ENCODE peak calls at places on chromosomes 3 and 15, in five cellular contexts. One of them, this sample, is unnamed.

GRCh38 chr3:157119369-157119951 is 40.5 kb downstream of the CCNL1 start:
- DNase-seq in CD8-positive, alpha-beta T cell: no peak
- DNase-seq in omental fat pad: no peak
- DNase-seq in activated CD8-positive, alpha-beta T cell treated with anti-CD3 and anti-CD28 coated beads for 36 hours: peak
- DNase-seq in mucosa of descending colon: peak
- DNase-seq in this sample: no peak

GRCh38 chr3:143035466-143036214 is 34.3 kb downstream of the U2SURP start:
- DNase-seq in CD8-positive, alpha-beta T cell: no peak
- DNase-seq in omental fat pad: no peak
- DNase-seq in activated CD8-positive, alpha-beta T cell treated with anti-CD3 and anti-CD28 coated beads for 36 hours: no peak
- DNase-seq in mucosa of descending colon: no peak
- DNase-seq in this sample: no peak

GRCh38 chr3:114846252-114846651 is 300.8 kb downstream of the ZBTB20 start:
- DNase-seq in CD8-positive, alpha-beta T cell: no peak
- DNase-seq in omental fat pad: no peak
- DNase-seq in activated CD8-positive, alpha-beta T cell treated with anti-CD3 and anti-CD28 coated beads for 36 hours: no peak
- DNase-seq in mucosa of descending colon: no peak
- DNase-seq in this sample: no peak

GRCh38 chr15:80838012-80838411 is 58.8 kb downstream of the CEMIP start:
- DNase-seq in CD8-positive, alpha-beta T cell: no peak
- DNase-seq in omental fat pad: no peak
- DNase-seq in activated CD8-positive, alpha-beta T cell treated with anti-CD3 and anti-CD28 coated beads for 36 hours: no peak
- DNase-seq in mucosa of descending colon: no peak
- DNase-seq in this sample: no peak

GRCh38 chr15:51561271-51561670 is 61.3 kb downstream of the DMXL2 start:
- DNase-seq in CD8-positive, alpha-beta T cell: no peak
- DNase-seq in omental fat pad: no peak
- DNase-seq in activated CD8-positive, alpha-beta T cell treated with anti-CD3 and anti-CD28 coated beads for 36 hours: no peak
- DNase-seq in mucosa of descending colon: no peak
- DNase-seq in this sample: no peak

GRCh38 chr15:31235298-31236183 is 91.1 kb upstream of the KLF13 start:
- DNase-seq in CD8-positive, alpha-beta T cell: no peak
- DNase-seq in omental fat pad: peak
- DNase-seq in activated CD8-positive, alpha-beta T cell treated with anti-CD3 and anti-CD28 coated beads for 36 hours: no peak
- DNase-seq in mucosa of descending colon: peak
- DNase-seq in this sample: no peak

GRCh38 chr3:32398531-32398930 is 6.9 kb downstream of the CMTM7 start:
- DNase-seq in CD8-positive, alpha-beta T cell: no peak
- DNase-seq in omental fat pad: no peak
- DNase-seq in activated CD8-positive, alpha-beta T cell treated with anti-CD3 and anti-CD28 coated beads for 36 hours: no peak
- DNase-seq in mucosa of descending colon: no peak
- DNase-seq in this sample: no peak

GRCh38 chr3:11784962-11785361 is 61.7 kb downstream of the TAMM41 start:
- DNase-seq in CD8-positive, alpha-beta T cell: no peak
- DNase-seq in omental fat pad: no peak
- DNase-seq in activated CD8-positive, alpha-beta T cell treated with anti-CD3 and anti-CD28 coated beads for 36 hours: peak
- DNase-seq in mucosa of descending colon: no peak
- DNase-seq in this sample: no peak

GRCh38 chr3:183526838-183527420 is 28.6 kb downstream of the KLHL6 start:
- DNase-seq in CD8-positive, alpha-beta T cell: no peak
- DNase-seq in omental fat pad: no peak
- DNase-seq in activated CD8-positive, alpha-beta T cell treated with anti-CD3 and anti-CD28 coated beads for 36 hours: no peak
- DNase-seq in mucosa of descending colon: no peak
- DNase-seq in this sample: no peak
- TF ChIP-seq CTCF in CD8-positive, alpha-beta T cell: no peak
- TF ChIP-seq CTCF in omental fat pad: no peak
- TF ChIP-seq CTCF in activated CD8-positive, alpha-beta T cell treated with anti-CD3 and anti-CD28 coated beads for 36 hours: no peak
- TF ChIP-seq CTCF in mucosa of descending colon: no peak
- TF ChIP-seq CTCF in this sample: no peak

GRCh38 chr3:103794656-103795055 is 1359.8 kb downstream of the ZPLD1 start:
- DNase-seq in CD8-positive, alpha-beta T cell: no peak
- DNase-seq in omental fat pad: no peak
- DNase-seq in activated CD8-positive, alpha-beta T cell treated with anti-CD3 and anti-CD28 coated beads for 36 hours: no peak
- DNase-seq in mucosa of descending colon: no peak
- DNase-seq in this sample: no peak
- TF ChIP-seq CTCF in CD8-positive, alpha-beta T cell: no peak
- TF ChIP-seq CTCF in omental fat pad: no peak
- TF ChIP-seq CTCF in activated CD8-positive, alpha-beta T cell treated with anti-CD3 and anti-CD28 coated beads for 36 hours: no peak
- TF ChIP-seq CTCF in mucosa of descending colon: no peak
- TF ChIP-seq CTCF in this sample: no peak

GRCh38 chr3:16897254-16897926 is 12.6 kb downstream of the PLCL2 start:
- DNase-seq in CD8-positive, alpha-beta T cell: no peak
- DNase-seq in omental fat pad: no peak
- DNase-seq in activated CD8-positive, alpha-beta T cell treated with anti-CD3 and anti-CD28 coated beads for 36 hours: peak
- DNase-seq in mucosa of descending colon: peak
- DNase-seq in this sample: peak

GRCh38 chr3:16898595-16899395 is 14.0 kb downstream of the PLCL2 start:
- DNase-seq in CD8-positive, alpha-beta T cell: no peak
- DNase-seq in omental fat pad: no peak
- DNase-seq in activated CD8-positive, alpha-beta T cell treated with anti-CD3 and anti-CD28 coated beads for 36 hours: peak
- DNase-seq in mucosa of descending colon: no peak
- DNase-seq in this sample: no peak

GRCh38 chr3:16899919-16900318 is 15.2 kb downstream of the PLCL2 start:
- DNase-seq in CD8-positive, alpha-beta T cell: no peak
- DNase-seq in omental fat pad: no peak
- DNase-seq in activated CD8-positive, alpha-beta T cell treated with anti-CD3 and anti-CD28 coated beads for 36 hours: no peak
- DNase-seq in mucosa of descending colon: no peak
- DNase-seq in this sample: no peak

GRCh38 chr3:16896820-16897219 is 12.1 kb downstream of the PLCL2 start:
- DNase-seq in CD8-positive, alpha-beta T cell: no peak
- DNase-seq in omental fat pad: no peak
- DNase-seq in activated CD8-positive, alpha-beta T cell treated with anti-CD3 and anti-CD28 coated beads for 36 hours: no peak
- DNase-seq in mucosa of descending colon: no peak
- DNase-seq in this sample: no peak

DNA sequence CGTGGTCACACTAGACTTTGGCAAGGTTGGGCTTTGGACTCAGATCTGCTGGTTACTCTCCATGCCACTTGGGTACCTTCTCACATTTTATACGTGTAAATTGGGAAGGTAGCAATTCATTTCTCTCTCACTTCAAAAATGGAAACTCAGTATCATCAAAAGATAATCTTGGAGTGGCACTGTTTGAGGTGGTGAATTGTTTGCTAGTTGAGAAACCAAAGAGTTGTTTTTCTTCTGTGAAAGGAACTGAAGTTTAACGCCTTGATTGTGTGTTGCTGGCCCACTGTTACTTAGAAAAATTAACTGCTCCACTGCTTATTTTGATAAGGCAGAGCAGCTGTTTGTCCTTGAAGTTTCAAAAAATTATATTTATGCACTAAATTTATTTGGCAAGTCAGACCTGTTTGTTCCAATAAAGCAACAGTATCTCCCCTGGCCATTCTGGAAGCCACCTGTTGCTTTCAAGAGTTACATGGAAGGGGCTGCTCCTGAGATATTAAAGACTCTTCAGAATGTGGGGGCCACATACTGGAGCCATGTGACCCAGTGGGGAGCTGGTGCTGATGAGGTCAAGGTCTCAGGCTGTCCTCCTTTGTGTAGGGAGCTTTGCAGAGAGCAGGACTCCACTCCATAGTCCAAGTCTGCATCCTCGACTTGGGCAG is 16.2 kb downstream of the PLCL2 start:
- DNase-seq in CD8-positive, alpha-beta T cell: no peak
- DNase-seq in omental fat pad: no peak
- DNase-seq in activated CD8-positive, alpha-beta T cell treated with anti-CD3 and anti-CD28 coated beads for 36 hours: no peak
- DNase-seq in mucosa of descending colon: no peak
- DNase-seq in this sample: no peak
- TF ChIP-seq CTCF in CD8-positive, alpha-beta T cell: no peak
- TF ChIP-seq CTCF in omental fat pad: no peak
- TF ChIP-seq CTCF in activated CD8-positive, alpha-beta T cell treated with anti-CD3 and anti-CD28 coated beads for 36 hours: no peak
- TF ChIP-seq CTCF in mucosa of descending colon: no peak
- TF ChIP-seq CTCF in this sample: no peak

GRCh38 chr3:171328419-171329082 is 131.7 kb downstream of the TNIK start:
- DNase-seq in CD8-positive, alpha-beta T cell: peak
- DNase-seq in omental fat pad: no peak
- DNase-seq in activated CD8-positive, alpha-beta T cell treated with anti-CD3 and anti-CD28 coated beads for 36 hours: peak
- DNase-seq in mucosa of descending colon: peak
- DNase-seq in this sample: no peak
- TF ChIP-seq CTCF in CD8-positive, alpha-beta T cell: peak
- TF ChIP-seq CTCF in omental fat pad: no peak
- TF ChIP-seq CTCF in activated CD8-positive, alpha-beta T cell treated with anti-CD3 and anti-CD28 coated beads for 36 hours: peak
- TF ChIP-seq CTCF in mucosa of descending colon: no peak
- TF ChIP-seq CTCF in this sample: no peak

GRCh38 chr3:159532577-159532976 is 456.1 kb upstream of the IL12A start:
- DNase-seq in CD8-positive, alpha-beta T cell: no peak
- DNase-seq in omental fat pad: no peak
- DNase-seq in activated CD8-positive, alpha-beta T cell treated with anti-CD3 and anti-CD28 coated beads for 36 hours: no peak
- DNase-seq in mucosa of descending colon: no peak
- DNase-seq in this sample: no peak

GRCh38 chr3:159534496-159534895 is 454.1 kb upstream of the IL12A start:
- DNase-seq in CD8-positive, alpha-beta T cell: no peak
- DNase-seq in omental fat pad: no peak
- DNase-seq in activated CD8-positive, alpha-beta T cell treated with anti-CD3 and anti-CD28 coated beads for 36 hours: no peak
- DNase-seq in mucosa of descending colon: no peak
- DNase-seq in this sample: no peak

GRCh38 chr3:159538507-159538906 is 450.1 kb upstream of the IL12A start:
- DNase-seq in CD8-positive, alpha-beta T cell: no peak
- DNase-seq in omental fat pad: no peak
- DNase-seq in activated CD8-positive, alpha-beta T cell treated with anti-CD3 and anti-CD28 coated beads for 36 hours: no peak
- DNase-seq in mucosa of descending colon: no peak
- DNase-seq in this sample: no peak

GRCh38 chr3:159536876-159537275 is 451.8 kb upstream of the IL12A start:
- DNase-seq in CD8-positive, alpha-beta T cell: no peak
- DNase-seq in omental fat pad: no peak
- DNase-seq in activated CD8-positive, alpha-beta T cell treated with anti-CD3 and anti-CD28 coated beads for 36 hours: no peak
- DNase-seq in mucosa of descending colon: no peak
- DNase-seq in this sample: no peak
- TF ChIP-seq CTCF in CD8-positive, alpha-beta T cell: no peak
- TF ChIP-seq CTCF in omental fat pad: no peak
- TF ChIP-seq CTCF in activated CD8-positive, alpha-beta T cell treated with anti-CD3 and anti-CD28 coated beads for 36 hours: no peak
- TF ChIP-seq CTCF in mucosa of descending colon: no peak
- TF ChIP-seq CTCF in this sample: no peak

DNA sequence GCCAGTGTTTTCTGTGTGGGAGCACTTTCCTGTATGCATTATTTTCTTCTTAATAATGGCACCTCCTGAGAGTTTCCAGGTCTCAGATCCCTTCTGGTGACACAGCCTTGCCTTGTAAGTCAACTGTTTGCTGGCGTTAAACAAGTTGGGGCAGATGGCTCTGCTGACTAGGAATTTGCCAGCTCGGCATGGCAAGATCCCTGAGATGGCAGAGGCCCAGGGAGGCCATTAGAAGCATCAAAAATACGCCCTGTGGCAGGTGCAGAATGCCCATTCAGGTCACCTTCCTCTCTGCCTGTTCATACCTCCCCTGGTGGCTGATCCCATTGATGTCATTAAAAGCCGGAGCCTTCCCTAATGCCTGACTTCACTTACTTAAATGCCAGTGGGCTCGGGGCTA is 320.9 kb upstream of the CTDSPL start:
- DNase-seq in CD8-positive, alpha-beta T cell: no peak
- DNase-seq in omental fat pad: no peak
- DNase-seq in activated CD8-positive, alpha-beta T cell treated with anti-CD3 and anti-CD28 coated beads for 36 hours: no peak
- DNase-seq in mucosa of descending colon: no peak
- DNase-seq in this sample: no peak
- TF ChIP-seq CTCF in CD8-positive, alpha-beta T cell: no peak
- TF ChIP-seq CTCF in omental fat pad: no peak
- TF ChIP-seq CTCF in activated CD8-positive, alpha-beta T cell treated with anti-CD3 and anti-CD28 coated beads for 36 hours: no peak
- TF ChIP-seq CTCF in mucosa of descending colon: no peak
- TF ChIP-seq CTCF in this sample: no peak

GRCh38 chr15:71800835-71801745 is 9.3 kb upstream of the NR2E3 start:
- DNase-seq in CD8-positive, alpha-beta T cell: no peak
- DNase-seq in omental fat pad: no peak
- DNase-seq in activated CD8-positive, alpha-beta T cell treated with anti-CD3 and anti-CD28 coated beads for 36 hours: peak
- DNase-seq in mucosa of descending colon: peak
- DNase-seq in this sample: no peak
- TF ChIP-seq CTCF in CD8-positive, alpha-beta T cell: no peak
- TF ChIP-seq CTCF in omental fat pad: peak
- TF ChIP-seq CTCF in activated CD8-positive, alpha-beta T cell treated with anti-CD3 and anti-CD28 coated beads for 36 hours: peak
- TF ChIP-seq CTCF in mucosa of descending colon: peak
- TF ChIP-seq CTCF in this sample: no peak

GRCh38 chr3:169041677-169042171 is 621.8 kb downstream of the MECOM start:
- DNase-seq in CD8-positive, alpha-beta T cell: no peak
- DNase-seq in omental fat pad: no peak
- DNase-seq in activated CD8-positive, alpha-beta T cell treated with anti-CD3 and anti-CD28 coated beads for 36 hours: no peak
- DNase-seq in mucosa of descending colon: no peak
- DNase-seq in this sample: no peak
- TF ChIP-seq CTCF in CD8-positive, alpha-beta T cell: no peak
- TF ChIP-seq CTCF in omental fat pad: no peak
- TF ChIP-seq CTCF in activated CD8-positive, alpha-beta T cell treated with anti-CD3 and anti-CD28 coated beads for 36 hours: no peak
- TF ChIP-seq CTCF in mucosa of descending colon: no peak
- TF ChIP-seq CTCF in this sample: no peak

GRCh38 chr3:44661189-44661588 is 12.7 kb downstream of the ZNF35 start:
- DNase-seq in CD8-positive, alpha-beta T cell: no peak
- DNase-seq in omental fat pad: no peak
- DNase-seq in activated CD8-positive, alpha-beta T cell treated with anti-CD3 and anti-CD28 coated beads for 36 hours: no peak
- DNase-seq in mucosa of descending colon: no peak
- DNase-seq in this sample: no peak
- TF ChIP-seq CTCF in CD8-positive, alpha-beta T cell: no peak
- TF ChIP-seq CTCF in omental fat pad: no peak
- TF ChIP-seq CTCF in activated CD8-positive, alpha-beta T cell treated with anti-CD3 and anti-CD28 coated beads for 36 hours: no peak
- TF ChIP-seq CTCF in mucosa of descending colon: no peak
- TF ChIP-seq CTCF in this sample: no peak

GRCh38 chr3:36923523-36923943 is 21.3 kb downstream of the TRANK1 start:
- DNase-seq in CD8-positive, alpha-beta T cell: no peak
- DNase-seq in omental fat pad: no peak
- DNase-seq in activated CD8-positive, alpha-beta T cell treated with anti-CD3 and anti-CD28 coated beads for 36 hours: no peak
- DNase-seq in mucosa of descending colon: peak
- DNase-seq in this sample: no peak
- TF ChIP-seq CTCF in CD8-positive, alpha-beta T cell: no peak
- TF ChIP-seq CTCF in omental fat pad: no peak
- TF ChIP-seq CTCF in activated CD8-positive, alpha-beta T cell treated with anti-CD3 and anti-CD28 coated beads for 36 hours: no peak
- TF ChIP-seq CTCF in mucosa of descending colon: no peak
- TF ChIP-seq CTCF in this sample: no peak